ENCODE peak calls at places on chromosomes 1 and 21, in six cellular contexts. N is thoracic aorta, A is GM12865, R is hepatocyte, H is spleen, V is NB4. P is an unnamed sample.

GRCh38 chr1:47755368-47755990 is 241.7 kb downstream of the TRABD2B start:
- DNase-seq in H (peak; percentile 76), R (no peak), N (no peak), A (peak; percentile 70), V (peak; percentile 51), P (peak; percentile 25)

GRCh38 chr1:241115784-241116183 is 241.2 kb downstream of the RGS7 start:
- DNase-seq in V (peak; percentile 8), A (no peak), H (no peak), R (no peak), N (no peak), P (no peak)

GRCh38 chr1:17984510-17985085 is 123.0 kb upstream of the IGSF21 start:
- DNase-seq in H (peak; percentile 8), A (peak; percentile 48), V (peak; percentile 48), N (no peak), R (peak; percentile 38), P (peak; percentile 32)

GRCh38 chr1:199688133-199688676 is 339.3 kb upstream of the NR5A2 start:
- DNase-seq in V (no peak), A (no peak), H (no peak), R (no peak), N (no peak), P (no peak)

GRCh38 chr1:231421616-231421970 is 494 bp downstream of the EGLN1 start:
- DNase-seq in H (no peak), N (no peak), A (no peak), R (peak; percentile 74), V (no peak), P (peak; percentile 57)

GRCh38 chr1:184865831-184866230 is 108.5 kb downstream of the NIBAN1 start:
- DNase-seq in R (no peak), A (no peak), N (no peak), V (no peak), H (no peak), P (no peak)

GRCh38 chr1:154866995-154867795 is 2.9 kb downstream of the KCNN3 start:
- DNase-seq in V (no peak), N (no peak), H (no peak), R (peak; percentile 64), A (no peak), P (peak; percentile 79)

GRCh38 chr1:84615785-84616184 is 41.5 kb upstream of the CTBS start:
- DNase-seq in A (no peak), H (no peak), N (no peak), V (no peak), R (no peak), P (no peak)

GRCh38 chr1:51946300-51946699 is 44.2 kb downstream of the RAB3B start:
- DNase-seq in N (no peak), R (no peak), A (no peak), V (no peak), H (no peak), P (no peak)

GRCh38 chr1:204338359-204338758 is 21.4 kb downstream of the PLEKHA6 start:
- DNase-seq in R (no peak), H (no peak), N (no peak), V (no peak), A (no peak), P (no peak)

GRCh38 chr1:164559342-164560070 is 522 bp downstream of the PBX1 start:
- DNase-seq in R (peak; percentile 35), N (no peak), V (no peak), H (peak; percentile 78), A (no peak), P (peak; percentile 44)

GRCh38 chr21:44064852-44065403 is 42.3 kb upstream of the PWP2 start:
- DNase-seq in H (no peak), V (no peak), A (no peak), R (no peak), N (no peak), P (no peak)

GRCh38 chr1:61284226-61284854 is 202.0 kb downstream of the NFIA start:
- DNase-seq in R (no peak), A (peak; percentile 55), V (no peak), H (no peak), N (no peak), P (no peak)

GRCh38 chr21:18251065-18251464 is 6.4 kb downstream of the CHODL start:
- DNase-seq in R (no peak), V (no peak), A (no peak), H (no peak), N (no peak), P (no peak)

GRCh38 chr1:29811727-29812396 is 575.5 kb downstream of the PTPRU start:
- DNase-seq in N (no peak), R (no peak), H (peak; percentile 47), A (no peak), V (no peak), P (no peak)

GRCh38 chr1:205699416-205699815 is 19.1 kb upstream of the SLC45A3 start:
- DNase-seq in A (no peak), R (no peak), V (no peak), N (no peak), H (peak; percentile 16), P (no peak)

GRCh38 chr1:156949127-156949526 is 28.7 kb downstream of the LRRC71 start:
- DNase-seq in V (no peak), A (no peak), N (no peak), H (no peak), R (no peak), P (no peak)

GRCh38 chr1:16405441-16405840 is 31.8 kb downstream of the SPATA21 start:
- DNase-seq in A (no peak), H (no peak), N (no peak), R (no peak), V (no peak), P (no peak)

GRCh38 chr1:111227875-111228747 is 598 bp downstream of the CHI3L2 start:
- DNase-seq in A (peak; percentile 37), R (peak; percentile 24), N (no peak), V (peak; percentile 20), H (no peak), P (peak; percentile 91)

GRCh38 chr1:209890606-209891330 is 47.2 kb upstream of the SYT14 start:
- DNase-seq in N (no peak), V (no peak), R (no peak), A (no peak), H (no peak), P (peak; percentile 53)

GRCh38 chr1:101240041-101240430 is 3.2 kb downstream of the S1PR1 start:
- DNase-seq in V (no peak), A (no peak), R (no peak), N (no peak), H (no peak), P (no peak)

GRCh38 chr21:42311816-42312625 is 3.2 kb downstream of the TFF3 start:
- DNase-seq in N (no peak), V (no peak), H (peak; percentile 73), R (no peak), A (no peak), P (no peak)

GRCh38 chr1:7127322-7128050 is 342.2 kb downstream of the CAMTA1 start:
- DNase-seq in R (peak; percentile 39), H (no peak), N (no peak), A (no peak), V (peak; percentile 28), P (no peak)

GRCh38 chr1:234721476-234722266 is 111.7 kb upstream of the IRF2BP2 start:
- DNase-seq in A (no peak), H (no peak), N (peak; percentile 62), V (peak; percentile 58), R (peak; percentile 75), P (no peak)

GRCh38 chr1:18890704-18891103 is 11.7 kb downstream of the ALDH4A1 start:
- DNase-seq in V (no peak), A (no peak), R (no peak), N (no peak), H (no peak), P (no peak)

GRCh38 chr1:222124602-222125001 is 382.7 kb upstream of the DUSP10 start:
- DNase-seq in H (no peak), R (no peak), V (no peak), A (no peak), N (no peak), P (peak; percentile 32)

GRCh38 chr1:85048296-85049064 is at the start of gene MCOLN3:
- DNase-seq in R (peak; percentile 75), H (peak; percentile 83), N (no peak), A (peak; percentile 51), V (no peak), P (peak; percentile 58)

GRCh38 chr1:152227310-152227928 is 3.4 kb upstream of the HRNR start:
- DNase-seq in V (peak; percentile 4), H (no peak), R (no peak), A (no peak), N (no peak), P (peak; percentile 23)
- TF ChIP-seq CTCF in V (no peak), H (no peak), R (no peak), A (no peak), N (no peak), P (peak; percentile 57)

GRCh38 chr1:20981903-20982695 is 194.6 kb downstream of the EIF4G3 start:
- DNase-seq in R (peak; percentile 18), A (no peak), V (peak; percentile 31), H (no peak), N (no peak), P (peak; percentile 55)
- TF ChIP-seq CTCF in R (peak; percentile 49), A (no peak), V (no peak), H (no peak), N (no peak), P (peak; percentile 63)

DNA sequence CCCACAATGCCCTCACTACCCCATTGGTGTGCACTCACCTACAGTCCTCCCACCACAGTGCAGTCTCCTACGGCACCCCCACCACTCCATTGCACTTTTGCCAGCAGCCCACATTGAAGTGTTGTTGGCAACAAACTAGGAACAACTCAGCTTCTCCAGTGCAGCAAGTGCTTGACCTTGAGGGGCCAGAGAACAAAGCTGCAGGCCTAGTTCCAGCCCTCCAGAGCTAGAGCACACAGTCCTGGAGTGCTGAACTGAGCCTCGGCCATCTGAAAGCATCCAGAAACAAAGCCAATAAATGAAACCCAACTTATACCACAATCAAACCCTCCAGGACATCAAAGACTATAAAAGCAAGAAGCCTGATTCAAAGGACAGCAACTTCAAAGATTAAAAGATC is 129.9 kb downstream of the C1orf94 start:
- DNase-seq in N (no peak), V (no peak), A (no peak), R (no peak), H (no peak), P (no peak)
- TF ChIP-seq CTCF in N (no peak), V (no peak), A (no peak), R (no peak), H (no peak), P (no peak)

GRCh38 chr21:38333290-38334272 is 76.8 kb downstream of the KCNJ15 start:
- DNase-seq in H (no peak), V (peak; percentile 20), R (no peak), N (no peak), A (peak; percentile 20), P (no peak)
- TF ChIP-seq CTCF in H (no peak), V (peak; percentile 47), R (peak; percentile 27), N (no peak), A (peak; percentile 23), P (peak; percentile 37)

DNA sequence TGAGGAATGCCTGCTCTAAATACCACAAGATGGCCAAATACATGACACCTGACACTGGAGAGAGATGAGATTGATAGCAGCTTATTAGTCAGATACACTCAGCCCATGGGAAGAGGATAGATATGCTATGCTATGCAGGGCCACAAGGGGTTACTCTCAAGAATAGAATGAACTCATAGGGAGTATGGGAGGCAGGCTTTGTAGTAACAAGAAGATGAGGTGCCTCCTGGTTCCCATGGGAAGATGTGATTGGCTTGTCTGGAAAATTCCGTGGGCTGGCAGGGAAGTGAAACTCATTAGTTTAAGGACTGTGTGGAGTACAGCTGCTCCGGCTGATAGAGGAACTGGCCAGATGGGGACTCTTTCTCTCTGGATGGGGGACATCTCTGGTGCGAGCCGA is 16.5 kb downstream of the CCDC30 start:
- DNase-seq in H (no peak), R (no peak), A (peak; percentile 19), N (no peak), V (peak; percentile 15), P (peak; percentile 55)
- TF ChIP-seq CTCF in H (no peak), R (no peak), A (peak; percentile 24), N (no peak), V (no peak), P (peak; percentile 47)

GRCh38 chr1:42328047-42328625 is 6.9 kb downstream of the FOXJ3 start:
- DNase-seq in H (no peak), V (no peak), A (no peak), N (no peak), R (no peak), P (no peak)
- TF ChIP-seq CTCF in H (no peak), V (no peak), A (no peak), N (no peak), R (no peak), P (no peak)

P was measured in PC-3.